ENCODE peak calls at places on chromosome 13, in four cellular contexts. One of them, this sample, is unnamed.

GRCh38 chr13:21326155-21327030 is 132.7 kb downstream of the ZDHHC20 start:
- DNase-seq in ureter: no peak
- DNase-seq in WERI-Rb-1: no peak
- DNase-seq in Peyer's patch: peak; percentile 36
- DNase-seq in this sample: no peak

GRCh38 chr13:106796280-106797047 is 228.5 kb upstream of the ARGLU1 start:
- DNase-seq in ureter: no peak
- DNase-seq in Peyer's patch: no peak
- DNase-seq in WERI-Rb-1: no peak
- DNase-seq in this sample: no peak

GRCh38 chr13:20332361-20333096 is 100.4 kb upstream of the GJB6 start:
- DNase-seq in Peyer's patch: no peak
- DNase-seq in ureter: no peak
- DNase-seq in WERI-Rb-1: no peak
- DNase-seq in this sample: no peak

GRCh38 chr13:42076309-42076713 is 27.9 kb downstream of the DGKH start:
- DNase-seq in ureter: no peak
- DNase-seq in Peyer's patch: no peak
- DNase-seq in WERI-Rb-1: no peak
- DNase-seq in this sample: no peak

GRCh38 chr13:41060723-41061074 is 610 bp upstream of the WBP4 start:
- DNase-seq in Peyer's patch: peak; percentile 84
- DNase-seq in WERI-Rb-1: peak; percentile 67
- DNase-seq in ureter: peak; percentile 84
- DNase-seq in this sample: peak; percentile 93

GRCh38 chr13:44780586-44781280 is 204.6 kb upstream of the TSC22D1 start:
- DNase-seq in WERI-Rb-1: no peak
- DNase-seq in Peyer's patch: no peak
- DNase-seq in ureter: no peak
- DNase-seq in this sample: no peak

GRCh38 chr13:24842533-24843278 is 78.7 kb downstream of the RNF17 start:
- DNase-seq in WERI-Rb-1: no peak
- DNase-seq in Peyer's patch: no peak
- DNase-seq in ureter: no peak
- DNase-seq in this sample: no peak

GRCh38 chr13:31385534-31385933 is 185.8 kb downstream of the B3GLCT start:
- DNase-seq in ureter: no peak
- DNase-seq in WERI-Rb-1: no peak
- DNase-seq in Peyer's patch: no peak
- DNase-seq in this sample: peak; percentile 14

GRCh38 chr13:43528992-43529391 is 257.8 kb downstream of the ENOX1 start:
- DNase-seq in ureter: no peak
- DNase-seq in WERI-Rb-1: no peak
- DNase-seq in Peyer's patch: no peak
- DNase-seq in this sample: no peak

GRCh38 chr13:51420681-51421476 is 32.0 kb downstream of the INTS6 start:
- DNase-seq in Peyer's patch: no peak
- DNase-seq in ureter: no peak
- DNase-seq in WERI-Rb-1: no peak
- DNase-seq in this sample: no peak

GRCh38 chr13:108200781-108201398 is 14.4 kb downstream of the LIG4 start:
- DNase-seq in ureter: no peak
- DNase-seq in Peyer's patch: no peak
- DNase-seq in WERI-Rb-1: no peak
- DNase-seq in this sample: no peak

GRCh38 chr13:50170447-50171037 is 155.3 kb downstream of the KCNRG start:
- DNase-seq in WERI-Rb-1: no peak
- DNase-seq in Peyer's patch: no peak
- DNase-seq in ureter: no peak
- DNase-seq in this sample: no peak

GRCh38 chr13:67934615-67935330 is 704.6 kb upstream of the PCDH9 start:
- DNase-seq in WERI-Rb-1: no peak
- DNase-seq in Peyer's patch: no peak
- DNase-seq in ureter: no peak
- DNase-seq in this sample: no peak

GRCh38 chr13:41622545-41623429 is 165.4 kb downstream of the RGCC start:
- DNase-seq in Peyer's patch: no peak
- DNase-seq in ureter: no peak
- DNase-seq in WERI-Rb-1: no peak
- DNase-seq in this sample: no peak

GRCh38 chr13:62300021-62300420 is 884.4 kb upstream of the PCDH20 start:
- DNase-seq in ureter: no peak
- DNase-seq in WERI-Rb-1: no peak
- DNase-seq in Peyer's patch: no peak
- DNase-seq in this sample: peak; percentile 13

GRCh38 chr13:101988140-101988539 is 413.7 kb downstream of the FGF14 start:
- DNase-seq in Peyer's patch: no peak
- DNase-seq in ureter: no peak
- DNase-seq in WERI-Rb-1: no peak
- DNase-seq in this sample: no peak

GRCh38 chr13:100213576-100213975 is 124.7 kb downstream of the PCCA start:
- DNase-seq in ureter: no peak
- DNase-seq in Peyer's patch: no peak
- DNase-seq in WERI-Rb-1: no peak
- DNase-seq in this sample: no peak

GRCh38 chr13:97327071-97327470 is 104.9 kb downstream of the MBNL2 start:
- DNase-seq in Peyer's patch: no peak
- DNase-seq in WERI-Rb-1: no peak
- DNase-seq in ureter: no peak
- DNase-seq in this sample: peak; percentile 34

GRCh38 chr13:25847635-25848616 is 203.9 kb downstream of the SHISA2 start:
- DNase-seq in ureter: peak; percentile 60
- DNase-seq in Peyer's patch: peak; percentile 43
- DNase-seq in WERI-Rb-1: no peak
- DNase-seq in this sample: no peak

GRCh38 chr13:41505209-41505835 is 48.0 kb downstream of the RGCC start:
- DNase-seq in ureter: no peak
- DNase-seq in Peyer's patch: no peak
- DNase-seq in WERI-Rb-1: no peak
- DNase-seq in this sample: no peak

GRCh38 chr13:110275931-110276552 is 30.9 kb downstream of the COL4A1 start:
- DNase-seq in Peyer's patch: no peak
- DNase-seq in WERI-Rb-1: no peak
- DNase-seq in ureter: no peak
- DNase-seq in this sample: no peak

GRCh38 chr13:37640499-37640898 is 41.9 kb upstream of the POSTN start:
- DNase-seq in WERI-Rb-1: peak; percentile 16
- DNase-seq in ureter: no peak
- DNase-seq in Peyer's patch: no peak
- DNase-seq in this sample: peak; percentile 66

GRCh38 chr13:72204291-72204690 is 337.3 kb upstream of the DACH1 start:
- DNase-seq in WERI-Rb-1: no peak
- DNase-seq in Peyer's patch: no peak
- DNase-seq in ureter: no peak
- DNase-seq in this sample: no peak

GRCh38 chr13:45974500-45974899 is 78.0 kb downstream of the ZC3H13 start:
- DNase-seq in ureter: no peak
- DNase-seq in Peyer's patch: no peak
- DNase-seq in WERI-Rb-1: no peak
- DNase-seq in this sample: no peak

GRCh38 chr13:32881074-32881791 is 135.0 kb upstream of the KL start:
- DNase-seq in WERI-Rb-1: no peak
- DNase-seq in Peyer's patch: no peak
- DNase-seq in ureter: no peak
- DNase-seq in this sample: no peak

GRCh38 chr13:74111901-74112824 is 22.0 kb downstream of the KLF12 start:
- DNase-seq in WERI-Rb-1: no peak
- DNase-seq in ureter: no peak
- DNase-seq in Peyer's patch: no peak
- DNase-seq in this sample: no peak

GRCh38 chr13:113273856-113274590 is 23.0 kb upstream of the LAMP1 start:
- DNase-seq in Peyer's patch: no peak
- DNase-seq in WERI-Rb-1: peak; percentile 90
- DNase-seq in ureter: no peak
- DNase-seq in this sample: peak; percentile 28

This sample was measured in NCI-H82.